ENCODE peak calls at places on chromosomes 2 and 18, in five cellular contexts. E is EH; D is CD8-positive, alpha-beta T cell; H is NCI-H774; U is frontal cortex. Q is an unnamed sample.

GRCh38 chr2:54947121-54947520 is 103.1 kb downstream of the RTN4 start:
- DNase-seq in H (no peak), D (no peak), U (no peak), E (no peak), Q (no peak)

GRCh38 chr2:49598231-49598630 is 443.9 kb upstream of the FSHR start:
- DNase-seq in U (no peak), E (no peak), H (no peak), D (no peak), Q (no peak)

GRCh38 chr2:190759749-190760213 is 110.9 kb downstream of the NAB1 start:
- DNase-seq in D (no peak), H (peak), U (no peak), E (peak), Q (no peak)

GRCh38 chr2:217981084-217981730 is 21.6 kb downstream of the TNS1 start:
- DNase-seq in H (no peak), D (no peak), U (no peak), E (no peak), Q (no peak)

GRCh38 chr2:173553589-173553988 is 198.9 kb downstream of the CDCA7 start:
- DNase-seq in E (peak), H (no peak), D (no peak), U (no peak), Q (no peak)

GRCh38 chr2:212941361-212941760 is 210.1 kb downstream of the IKZF2 start:
- DNase-seq in U (no peak), H (no peak), E (no peak), D (no peak), Q (no peak)

GRCh38 chr18:42048150-42048549 is 93.1 kb downstream of the PIK3C3 start:
- DNase-seq in E (peak), U (no peak), H (no peak), D (no peak), Q (peak)

GRCh38 chr2:37802106-37802791 is 122.8 kb upstream of the RMDN2 start:
- DNase-seq in H (no peak), U (no peak), D (no peak), E (peak), Q (no peak)